ENCODE peak calls at places on chromosomes 1 and 21, in five cellular contexts. U is H1, Y is HEK293T, X is HepG2, N is NT2/D1. F is an unnamed sample.

GRCh38 chr1:33032126-33032869 is 4.4 kb downstream of the AK2 start:
- DNase-seq in Y (no peak), U (no peak), N (no peak), X (no peak), F (no peak)

GRCh38 chr1:113390871-113391642 is 742 bp downstream of the MAGI3 start:
- DNase-seq in N (no peak), Y (peak), X (no peak), U (peak), F (no peak)

GRCh38 chr1:104073463-104073902 is 323.8 kb downstream of the AMY1C start:
- DNase-seq in U (no peak), X (no peak), Y (no peak), N (no peak), F (no peak)

GRCh38 chr1:51575406-51576084 is 41.3 kb upstream of the OSBPL9 start:
- DNase-seq in U (no peak), N (no peak), X (no peak), Y (peak), F (no peak)

GRCh38 chr21:38083534-38083933 is 167.3 kb upstream of the KCNJ6 start:
- DNase-seq in U (no peak), X (no peak), Y (no peak), N (no peak), F (no peak)

GRCh38 chr1:200242379-200243041 is 167.3 kb downstream of the ZNF281 start:
- DNase-seq in Y (peak), X (no peak), N (no peak), U (no peak), F (no peak)

GRCh38 chr1:178055093-178055492 is 38.8 kb upstream of the RASAL2 start:
- DNase-seq in X (peak), Y (no peak), U (peak), N (no peak), F (no peak)

GRCh38 chr1:190908691-190909090 is 431.0 kb upstream of the BRINP3 start:
- DNase-seq in U (no peak), N (no peak), Y (no peak), X (no peak), F (no peak)

GRCh38 chr1:212364985-212365384 is 49.7 kb downstream of the PACC1 start:
- DNase-seq in U (no peak), N (no peak), Y (no peak), X (no peak), F (no peak)

DNA sequence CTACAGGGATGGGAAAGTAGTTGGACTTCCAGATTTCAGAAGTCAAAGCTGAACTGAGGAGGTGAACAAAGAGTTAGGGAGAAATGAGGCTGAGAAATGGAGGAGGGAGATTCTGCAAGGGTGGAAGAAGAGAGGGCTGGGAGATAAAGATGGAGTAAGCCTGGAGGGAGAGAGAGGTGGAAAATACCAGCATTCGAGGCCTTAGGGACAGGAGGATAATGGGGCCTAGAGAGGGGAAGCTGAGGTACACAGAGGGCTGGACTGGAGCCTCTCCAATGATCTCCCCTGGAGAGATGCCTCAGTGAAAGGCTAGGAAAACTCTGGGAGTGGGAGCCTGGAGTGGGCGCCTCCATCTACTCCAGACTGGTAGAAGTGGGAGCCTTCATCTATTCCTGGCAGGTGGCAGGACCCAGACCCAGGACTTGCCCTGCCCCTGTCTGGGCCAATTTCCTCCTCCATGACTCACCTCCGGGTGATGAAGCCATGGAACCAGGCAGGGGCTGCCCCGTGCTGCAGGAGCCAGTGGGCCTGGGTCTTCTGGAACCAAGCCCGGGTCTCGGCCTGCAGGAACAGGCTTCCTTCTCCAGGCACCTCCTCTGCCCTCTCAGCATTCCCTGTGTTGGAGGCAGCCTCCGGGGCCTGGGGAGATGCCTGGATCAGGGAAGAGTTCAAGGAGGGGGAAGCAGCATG is 1.9 kb downstream of the SH2D2A start:
- DNase-seq in N (no peak), X (no peak), Y (no peak), U (no peak), F (no peak)
- TF ChIP-seq SUZ12 in N (no peak), X (no peak), Y (no peak), U (no peak), F (no peak)

GRCh38 chr1:27117733-27118439 is 37.0 kb downstream of the SLC9A1 start:
- DNase-seq in U (no peak), Y (no peak), X (no peak), N (no peak), F (no peak)
- TF ChIP-seq SUZ12 in U (no peak), Y (no peak), X (no peak), N (no peak), F (no peak)

DNA sequence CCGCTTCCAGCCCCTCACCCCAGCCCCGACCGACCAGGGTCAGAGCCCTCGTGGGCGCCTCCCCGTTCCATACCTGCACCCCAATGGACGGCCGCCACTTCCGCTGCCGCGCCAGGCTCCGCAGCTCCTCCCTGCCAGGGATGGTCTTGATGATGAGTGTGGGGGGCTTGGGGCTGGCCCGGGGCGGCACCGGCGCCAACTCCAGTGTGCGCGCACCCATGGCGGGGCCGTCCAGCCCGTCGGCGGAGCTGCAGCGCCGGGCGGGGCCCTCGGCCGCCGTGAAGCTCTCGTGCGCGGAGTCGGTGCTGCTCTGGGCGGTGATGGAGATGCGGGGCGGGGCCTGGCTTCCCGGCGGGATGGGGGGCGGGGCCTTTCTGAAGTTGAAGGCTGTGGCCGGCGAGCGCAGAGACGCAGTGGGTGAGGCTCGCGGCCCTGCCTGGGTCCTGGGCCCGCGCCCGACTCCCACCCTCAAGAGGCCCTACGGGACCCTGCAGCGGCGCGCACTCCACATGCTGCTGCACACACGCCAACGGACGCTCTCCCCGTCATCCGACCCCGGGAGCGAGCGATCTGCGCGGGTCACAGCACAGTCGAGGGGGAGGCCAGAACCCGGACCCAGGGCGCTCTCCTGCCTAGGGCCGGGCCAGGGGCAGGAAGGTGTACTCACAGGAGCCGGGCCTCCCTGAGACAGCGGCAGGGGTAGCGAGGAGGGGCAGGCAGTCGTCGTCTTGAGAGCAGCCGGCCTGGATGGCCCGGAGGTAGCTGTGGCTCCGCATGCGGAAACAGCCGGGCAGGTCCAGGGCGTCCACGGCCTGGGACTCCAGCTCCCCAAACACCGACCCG is 26.1 kb upstream of the SMIM12 start:
- DNase-seq in X (no peak), N (peak), U (peak), Y (no peak), F (no peak)
- TF ChIP-seq SUZ12 in X (no peak), N (no peak), U (peak), Y (no peak), F (no peak)

DNA sequence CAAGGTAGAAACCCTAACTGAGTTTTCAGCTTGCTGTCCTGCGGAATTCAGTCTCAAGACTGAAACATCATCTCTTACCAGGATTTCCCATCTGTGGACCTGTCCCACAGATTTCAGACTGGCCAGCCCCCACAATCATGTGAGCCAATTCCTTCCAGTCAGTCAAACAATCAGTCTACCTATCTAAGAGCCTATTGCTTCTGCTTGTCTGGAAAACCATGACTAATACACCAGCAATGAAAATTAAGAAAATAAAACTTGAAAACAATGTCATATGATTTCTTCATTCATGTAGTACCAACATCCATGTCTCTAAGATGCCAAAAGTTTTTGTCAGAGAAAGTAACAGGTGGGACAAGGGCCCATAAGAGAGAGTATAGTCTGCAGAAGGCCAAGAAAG is 57.6 kb upstream of the CRB1 start:
- DNase-seq in X (no peak), U (no peak), N (no peak), Y (no peak), F (no peak)
- TF ChIP-seq SUZ12 in X (no peak), U (no peak), N (no peak), Y (no peak), F (no peak)